ENCODE peak calls at places on chromosomes 4 and X, in ten cellular contexts. One of them, this sample, is unnamed.

GRCh38 chr4:91936301-91936700 is 367.5 kb upstream of the GRID2 start:
- DNase-seq in aorta: no peak
- DNase-seq in stomach: no peak
- DNase-seq in putamen: no peak
- DNase-seq in iPS DF 6.9: no peak
- DNase-seq in ureter: no peak
- DNase-seq in gastrocnemius medialis: no peak
- DNase-seq in A549: no peak
- DNase-seq in right cardiac atrium: no peak
- DNase-seq in activated B cell treated with CpG ODN at 0.5 μM for 24 hours: no peak
- DNase-seq in this sample: no peak

GRCh38 chr4:19119904-19120303 is 1098.3 kb upstream of the LCORL start:
- DNase-seq in aorta: no peak
- DNase-seq in stomach: no peak
- DNase-seq in activated B cell treated with CpG ODN at 0.5 μM for 24 hours: no peak
- DNase-seq in gastrocnemius medialis: no peak
- DNase-seq in ureter: no peak
- DNase-seq in right cardiac atrium: no peak
- DNase-seq in iPS DF 6.9: no peak
- DNase-seq in A549: no peak
- DNase-seq in putamen: no peak
- DNase-seq in this sample: no peak

GRCh38 chr4:184644553-184645307 is 4.5 kb downstream of the CASP3 start:
- DNase-seq in putamen: no peak
- DNase-seq in aorta: no peak
- DNase-seq in iPS DF 6.9: no peak
- DNase-seq in ureter: no peak
- DNase-seq in right cardiac atrium: no peak
- DNase-seq in activated B cell treated with CpG ODN at 0.5 μM for 24 hours: no peak
- DNase-seq in stomach: no peak
- DNase-seq in gastrocnemius medialis: no peak
- DNase-seq in A549: no peak
- DNase-seq in this sample: no peak

GRCh38 chrX:36462142-36462541 is 542.6 kb downstream of the CFAP47 start:
- DNase-seq in putamen: no peak
- DNase-seq in aorta: no peak
- DNase-seq in A549: no peak
- DNase-seq in stomach: no peak
- DNase-seq in right cardiac atrium: no peak
- DNase-seq in activated B cell treated with CpG ODN at 0.5 μM for 24 hours: no peak
- DNase-seq in iPS DF 6.9: no peak
- DNase-seq in ureter: no peak
- DNase-seq in gastrocnemius medialis: no peak
- DNase-seq in this sample: no peak

GRCh38 chrX:150035531-150035930 is 97.2 kb upstream of the EOLA2 start:
- DNase-seq in stomach: no peak
- DNase-seq in aorta: no peak
- DNase-seq in gastrocnemius medialis: no peak
- DNase-seq in iPS DF 6.9: no peak
- DNase-seq in putamen: no peak
- DNase-seq in activated B cell treated with CpG ODN at 0.5 μM for 24 hours: no peak
- DNase-seq in ureter: no peak
- DNase-seq in right cardiac atrium: no peak
- DNase-seq in A549: peak
- DNase-seq in this sample: no peak

GRCh38 chrX:17610788-17611187 is 126.5 kb upstream of the SCML1 start:
- DNase-seq in putamen: no peak
- DNase-seq in stomach: no peak
- DNase-seq in right cardiac atrium: no peak
- DNase-seq in ureter: no peak
- DNase-seq in iPS DF 6.9: no peak
- DNase-seq in activated B cell treated with CpG ODN at 0.5 μM for 24 hours: no peak
- DNase-seq in gastrocnemius medialis: no peak
- DNase-seq in aorta: no peak
- DNase-seq in A549: no peak
- DNase-seq in this sample: no peak

GRCh38 chr4:48526403-48526802 is 36.4 kb downstream of the ZAR1 start:
- DNase-seq in aorta: no peak
- DNase-seq in stomach: no peak
- DNase-seq in gastrocnemius medialis: no peak
- DNase-seq in A549: no peak
- DNase-seq in iPS DF 6.9: no peak
- DNase-seq in putamen: no peak
- DNase-seq in activated B cell treated with CpG ODN at 0.5 μM for 24 hours: no peak
- DNase-seq in ureter: no peak
- DNase-seq in right cardiac atrium: no peak
- DNase-seq in this sample: no peak

GRCh38 chrX:114210879-114211278 is 373.0 kb upstream of the HTR2C start:
- DNase-seq in activated B cell treated with CpG ODN at 0.5 μM for 24 hours: no peak
- DNase-seq in aorta: no peak
- DNase-seq in right cardiac atrium: no peak
- DNase-seq in A549: no peak
- DNase-seq in ureter: no peak
- DNase-seq in stomach: no peak
- DNase-seq in gastrocnemius medialis: no peak
- DNase-seq in iPS DF 6.9: no peak
- DNase-seq in putamen: no peak
- DNase-seq in this sample: no peak

GRCh38 chr4:44493924-44494323 is 45.3 kb upstream of the KCTD8 start:
- DNase-seq in iPS DF 6.9: peak
- DNase-seq in putamen: peak
- DNase-seq in right cardiac atrium: no peak
- DNase-seq in A549: peak
- DNase-seq in gastrocnemius medialis: no peak
- DNase-seq in stomach: no peak
- DNase-seq in aorta: no peak
- DNase-seq in ureter: no peak
- DNase-seq in activated B cell treated with CpG ODN at 0.5 μM for 24 hours: no peak
- DNase-seq in this sample: no peak

GRCh38 chr4:170979736-170980135 is 833.5 kb upstream of the GALNTL6 start:
- DNase-seq in ureter: no peak
- DNase-seq in stomach: no peak
- DNase-seq in gastrocnemius medialis: no peak
- DNase-seq in A549: peak
- DNase-seq in activated B cell treated with CpG ODN at 0.5 μM for 24 hours: no peak
- DNase-seq in aorta: peak
- DNase-seq in right cardiac atrium: peak
- DNase-seq in iPS DF 6.9: no peak
- DNase-seq in putamen: no peak
- DNase-seq in this sample: no peak

GRCh38 chr4:159010563-159011260 is 92.2 kb upstream of the RAPGEF2 start:
- DNase-seq in iPS DF 6.9: no peak
- DNase-seq in gastrocnemius medialis: peak
- DNase-seq in A549: peak
- DNase-seq in stomach: peak
- DNase-seq in right cardiac atrium: peak
- DNase-seq in putamen: peak
- DNase-seq in aorta: peak
- DNase-seq in ureter: peak
- DNase-seq in activated B cell treated with CpG ODN at 0.5 μM for 24 hours: no peak
- DNase-seq in this sample: no peak

GRCh38 chr4:3249681-3250437 is 900 bp downstream of the MSANTD1 start:
- DNase-seq in right cardiac atrium: peak
- DNase-seq in gastrocnemius medialis: no peak
- DNase-seq in A549: no peak
- DNase-seq in putamen: no peak
- DNase-seq in iPS DF 6.9: no peak
- DNase-seq in activated B cell treated with CpG ODN at 0.5 μM for 24 hours: no peak
- DNase-seq in aorta: peak
- DNase-seq in stomach: no peak
- DNase-seq in ureter: no peak
- DNase-seq in this sample: no peak

GRCh38 chrX:101040197-101040596 is 11.7 kb downstream of the TRMT2B start:
- DNase-seq in stomach: no peak
- DNase-seq in ureter: no peak
- DNase-seq in right cardiac atrium: no peak
- DNase-seq in aorta: no peak
- DNase-seq in putamen: no peak
- DNase-seq in A549: no peak
- DNase-seq in iPS DF 6.9: no peak
- DNase-seq in gastrocnemius medialis: no peak
- DNase-seq in activated B cell treated with CpG ODN at 0.5 μM for 24 hours: no peak
- DNase-seq in this sample: no peak